ENCODE peak calls at places on chromosomes 7 and 10, in four cellular contexts. One of them, this sample, is unnamed.

GRCh38 chr7:156772725-156773124 is 120.3 kb downstream of the LMBR1 start:
- DNase-seq in NCI-H1105: no peak
- DNase-seq in T-helper 2 cell: no peak
- DNase-seq in NCI-H1694 treated with DMSO at 0.1 percent for 48 hours: no peak
- DNase-seq in this sample: no peak

GRCh38 chr7:47080816-47081215 is 501.1 kb downstream of the TNS3 start:
- DNase-seq in NCI-H1105: no peak
- DNase-seq in T-helper 2 cell: no peak
- DNase-seq in NCI-H1694 treated with DMSO at 0.1 percent for 48 hours: no peak
- DNase-seq in this sample: no peak

GRCh38 chr10:63206997-63207952 is 74.1 kb downstream of the NRBF2 start:
- DNase-seq in NCI-H1105: no peak
- DNase-seq in T-helper 2 cell: no peak
- DNase-seq in NCI-H1694 treated with DMSO at 0.1 percent for 48 hours: peak; percentile 56
- DNase-seq in this sample: no peak

GRCh38 chr7:28784166-28784870 is 173.8 kb downstream of the TRIL start:
- DNase-seq in NCI-H1105: peak; percentile 84
- DNase-seq in T-helper 2 cell: no peak
- DNase-seq in NCI-H1694 treated with DMSO at 0.1 percent for 48 hours: peak; percentile 49
- DNase-seq in this sample: no peak

GRCh38 chr7:154881046-154881445 is 121.9 kb downstream of the PAXIP1 start:
- DNase-seq in NCI-H1105: no peak
- DNase-seq in T-helper 2 cell: no peak
- DNase-seq in NCI-H1694 treated with DMSO at 0.1 percent for 48 hours: no peak
- DNase-seq in this sample: no peak

GRCh38 chr7:106501605-106502580 is 159.1 kb downstream of the CCDC71L start:
- DNase-seq in NCI-H1105: no peak
- DNase-seq in T-helper 2 cell: no peak
- DNase-seq in NCI-H1694 treated with DMSO at 0.1 percent for 48 hours: no peak
- DNase-seq in this sample: no peak

GRCh38 chr10:79472951-79473350 is 27.5 kb upstream of the ZCCHC24 start:
- DNase-seq in NCI-H1105: no peak
- DNase-seq in T-helper 2 cell: no peak
- DNase-seq in NCI-H1694 treated with DMSO at 0.1 percent for 48 hours: no peak
- DNase-seq in this sample: no peak

GRCh38 chr10:43086321-43086942 is 9.6 kb downstream of the RET start:
- DNase-seq in NCI-H1105: no peak
- DNase-seq in T-helper 2 cell: no peak
- DNase-seq in NCI-H1694 treated with DMSO at 0.1 percent for 48 hours: no peak
- DNase-seq in this sample: no peak

GRCh38 chr7:5467645-5468044 is 44.0 kb upstream of the TNRC18 start:
- DNase-seq in NCI-H1105: no peak
- DNase-seq in T-helper 2 cell: no peak
- DNase-seq in NCI-H1694 treated with DMSO at 0.1 percent for 48 hours: no peak
- DNase-seq in this sample: no peak

GRCh38 chr10:83983578-83984255 is 155.6 kb upstream of the GHITM start:
- DNase-seq in NCI-H1105: peak; percentile 12
- DNase-seq in T-helper 2 cell: no peak
- DNase-seq in NCI-H1694 treated with DMSO at 0.1 percent for 48 hours: peak; percentile 56
- DNase-seq in this sample: no peak

GRCh38 chr10:92146072-92146471 is 144.8 kb downstream of the CPEB3 start:
- DNase-seq in NCI-H1105: no peak
- DNase-seq in T-helper 2 cell: no peak
- DNase-seq in NCI-H1694 treated with DMSO at 0.1 percent for 48 hours: no peak
- DNase-seq in this sample: no peak

GRCh38 chr10:9166770-9167169 is 1112.3 kb downstream of the GATA3 start:
- DNase-seq in NCI-H1105: no peak
- DNase-seq in T-helper 2 cell: no peak
- DNase-seq in NCI-H1694 treated with DMSO at 0.1 percent for 48 hours: no peak
- DNase-seq in this sample: no peak

GRCh38 chr7:150940446-150941102 is 37.5 kb downstream of the KCNH2 start:
- DNase-seq in NCI-H1105: no peak
- DNase-seq in T-helper 2 cell: no peak
- DNase-seq in NCI-H1694 treated with DMSO at 0.1 percent for 48 hours: peak; percentile 74
- DNase-seq in this sample: no peak

GRCh38 chr10:121771957-121772356 is 155.9 kb downstream of the ATE1 start:
- DNase-seq in NCI-H1105: no peak
- DNase-seq in T-helper 2 cell: no peak
- DNase-seq in NCI-H1694 treated with DMSO at 0.1 percent for 48 hours: no peak
- DNase-seq in this sample: no peak

GRCh38 chr7:150401424-150401790 is 22.3 kb downstream of the ZNF775 start:
- DNase-seq in NCI-H1105: no peak
- DNase-seq in T-helper 2 cell: no peak
- DNase-seq in NCI-H1694 treated with DMSO at 0.1 percent for 48 hours: no peak
- DNase-seq in this sample: no peak

GRCh38 chr10:61985715-61986114 is 84.2 kb downstream of the ARID5B start:
- DNase-seq in NCI-H1105: no peak
- DNase-seq in T-helper 2 cell: no peak
- DNase-seq in NCI-H1694 treated with DMSO at 0.1 percent for 48 hours: no peak
- DNase-seq in this sample: no peak

GRCh38 chr10:70480254-70480861 is 1.8 kb downstream of the PALD1 start:
- DNase-seq in NCI-H1105: no peak
- DNase-seq in T-helper 2 cell: no peak
- DNase-seq in NCI-H1694 treated with DMSO at 0.1 percent for 48 hours: no peak
- DNase-seq in this sample: no peak

GRCh38 chr7:129757991-129758390 is 146.5 kb downstream of the NRF1 start:
- DNase-seq in NCI-H1105: no peak
- DNase-seq in T-helper 2 cell: no peak
- DNase-seq in NCI-H1694 treated with DMSO at 0.1 percent for 48 hours: no peak
- DNase-seq in this sample: no peak

GRCh38 chr7:73354196-73354595 is 26.2 kb downstream of the FKBP6 start:
- DNase-seq in NCI-H1105: no peak
- DNase-seq in T-helper 2 cell: no peak
- DNase-seq in NCI-H1694 treated with DMSO at 0.1 percent for 48 hours: no peak
- DNase-seq in this sample: no peak